ENCODE peak calls at places on chromosomes 7 and 10, in eight cellular contexts. X is CD4-positive, CD25-positive, alpha-beta regulatory T cell; U is AML-193; P is epithelial cell of esophagus; W is cardiac septum; C is T-helper 17 cell; T is fibroblast of lung; V is HepG2. L is an unnamed sample.

GRCh38 chr7:123237-123636 is 69.1 kb upstream of the FAM20C start:
- DNase-seq in U (no peak), V (no peak), W (no peak), X (no peak), C (no peak), P (no peak), T (no peak), L (no peak)

GRCh38 chr7:1985071-1985470 is 247.7 kb downstream of the MAD1L1 start:
- DNase-seq in V (no peak), W (no peak), C (no peak), P (no peak), U (no peak), X (no peak), T (no peak), L (no peak)

GRCh38 chr7:25947669-25948516 is 204.1 kb upstream of the NFE2L3 start:
- DNase-seq in P (no peak), C (no peak), T (no peak), X (no peak), U (no peak), V (no peak), W (no peak), L (no peak)

GRCh38 chr10:50653142-50653541 is 29.4 kb upstream of the SGMS1 start:
- DNase-seq in X (no peak), T (peak), P (peak), W (no peak), C (no peak), V (no peak), U (no peak), L (peak)

GRCh38 chr7:1920266-1920681 is 250.2 kb downstream of the ELFN1 start:
- DNase-seq in P (no peak), U (peak), V (no peak), X (no peak), T (no peak), C (no peak), W (no peak), L (peak)

GRCh38 chr7:25694690-25695089 is 457.3 kb upstream of the NFE2L3 start:
- DNase-seq in W (no peak), U (no peak), P (no peak), X (no peak), C (no peak), T (no peak), V (no peak), L (no peak)

GRCh38 chr10:44046605-44047004 is 338.3 kb downstream of the CXCL12 start:
- DNase-seq in P (peak), C (no peak), X (no peak), U (no peak), W (no peak), V (no peak), T (no peak), L (no peak)

GRCh38 chr10:110491346-110491745 is 6.4 kb upstream of the DUSP5 start:
- DNase-seq in X (no peak), P (no peak), U (no peak), V (no peak), C (no peak), T (no peak), W (no peak), L (no peak)

GRCh38 chr10:123974406-123974805 is 82.8 kb upstream of the CPXM2 start:
- DNase-seq in W (no peak), X (no peak), C (no peak), P (peak), V (no peak), T (peak), U (no peak), L (no peak)

GRCh38 chr7:151247611-151248176 is 800 bp downstream of the SMARCD3 start:
- DNase-seq in W (no peak), U (no peak), T (peak), P (no peak), X (no peak), V (no peak), C (no peak), L (no peak)

GRCh38 chr7:116671681-116672595 is at the start of gene MET:
- DNase-seq in U (no peak), T (peak), C (no peak), P (peak), V (peak), W (peak), X (no peak), L (peak)

GRCh38 chr7:5497158-5498103 is 73.8 kb upstream of the TNRC18 start:
- DNase-seq in C (no peak), T (no peak), U (no peak), X (no peak), W (no peak), V (no peak), P (no peak), L (no peak)

GRCh38 chr7:30713397-30713796 is 31.1 kb upstream of the CRHR2 start:
- DNase-seq in X (no peak), C (no peak), P (peak), U (no peak), W (no peak), T (no peak), V (no peak), L (no peak)

GRCh38 chr10:47453435-47454293 is 30.3 kb downstream of the ANXA8 start:
- DNase-seq in U (no peak), W (no peak), X (no peak), T (no peak), C (no peak), V (no peak), P (no peak), L (no peak)

GRCh38 chr7:94095359-94096009 is 91.3 kb upstream of the BET1 start:
- DNase-seq in X (no peak), U (no peak), C (no peak), P (no peak), T (no peak), V (no peak), W (no peak), L (no peak)